ENCODE peak calls at places on chromosomes 11 and 22, in eight cellular contexts. One of them, this sample, is unnamed.

GRCh38 chr11:69297926-69298777 is 4.2 kb downstream of the MYEOV start:
- DNase-seq in body of pancreas: peak
- DNase-seq in HFF-Myc: no peak
- DNase-seq in lower lobe of right lung: peak
- DNase-seq in transverse colon: peak
- DNase-seq in upper lobe of left lung: no peak
- DNase-seq in tibial nerve: peak
- DNase-seq in CD8-positive, alpha-beta T cell: no peak
- DNase-seq in this sample: peak

GRCh38 chr11:83628622-83629347 is 342.6 kb upstream of the CCDC90B start:
- DNase-seq in body of pancreas: no peak
- DNase-seq in HFF-Myc: no peak
- DNase-seq in lower lobe of right lung: no peak
- DNase-seq in transverse colon: no peak
- DNase-seq in upper lobe of left lung: no peak
- DNase-seq in tibial nerve: no peak
- DNase-seq in CD8-positive, alpha-beta T cell: no peak
- DNase-seq in this sample: no peak

GRCh38 chr11:4181780-4182721 is 87.5 kb downstream of the RRM1 start:
- DNase-seq in body of pancreas: peak
- DNase-seq in HFF-Myc: no peak
- DNase-seq in lower lobe of right lung: peak
- DNase-seq in transverse colon: peak
- DNase-seq in upper lobe of left lung: peak
- DNase-seq in tibial nerve: no peak
- DNase-seq in CD8-positive, alpha-beta T cell: no peak
- DNase-seq in this sample: peak

GRCh38 chr11:126355324-126355925 is at the start of gene ST3GAL4:
- DNase-seq in body of pancreas: peak
- DNase-seq in HFF-Myc: no peak
- DNase-seq in lower lobe of right lung: peak
- DNase-seq in transverse colon: peak
- DNase-seq in upper lobe of left lung: peak
- DNase-seq in tibial nerve: peak
- DNase-seq in CD8-positive, alpha-beta T cell: peak
- DNase-seq in this sample: peak

GRCh38 chr22:20316844-20317401 is 2.9 kb downstream of the DGCR6L start:
- DNase-seq in body of pancreas: no peak
- DNase-seq in HFF-Myc: no peak
- DNase-seq in lower lobe of right lung: no peak
- DNase-seq in transverse colon: peak
- DNase-seq in upper lobe of left lung: no peak
- DNase-seq in tibial nerve: no peak
- DNase-seq in CD8-positive, alpha-beta T cell: no peak
- DNase-seq in this sample: no peak

GRCh38 chr11:67563354-67564114 is 20.1 kb upstream of the GSTP1 start:
- DNase-seq in body of pancreas: peak
- DNase-seq in HFF-Myc: peak
- DNase-seq in lower lobe of right lung: no peak
- DNase-seq in transverse colon: peak
- DNase-seq in upper lobe of left lung: no peak
- DNase-seq in tibial nerve: no peak
- DNase-seq in CD8-positive, alpha-beta T cell: no peak
- DNase-seq in this sample: peak

GRCh38 chr22:26239561-26239960 is 70.3 kb downstream of the SEZ6L start:
- DNase-seq in body of pancreas: no peak
- DNase-seq in HFF-Myc: no peak
- DNase-seq in lower lobe of right lung: no peak
- DNase-seq in transverse colon: no peak
- DNase-seq in upper lobe of left lung: no peak
- DNase-seq in tibial nerve: no peak
- DNase-seq in CD8-positive, alpha-beta T cell: no peak
- DNase-seq in this sample: peak

GRCh38 chr11:132242662-132243061 is 872.2 kb downstream of the NTM start:
- DNase-seq in body of pancreas: no peak
- DNase-seq in HFF-Myc: no peak
- DNase-seq in lower lobe of right lung: no peak
- DNase-seq in transverse colon: no peak
- DNase-seq in upper lobe of left lung: no peak
- DNase-seq in tibial nerve: no peak
- DNase-seq in CD8-positive, alpha-beta T cell: no peak
- DNase-seq in this sample: no peak

GRCh38 chr11:26730711-26731460 is 9.0 kb upstream of the SLC5A12 start:
- DNase-seq in body of pancreas: no peak
- DNase-seq in HFF-Myc: no peak
- DNase-seq in lower lobe of right lung: no peak
- DNase-seq in transverse colon: no peak
- DNase-seq in upper lobe of left lung: no peak
- DNase-seq in tibial nerve: no peak
- DNase-seq in CD8-positive, alpha-beta T cell: no peak
- DNase-seq in this sample: no peak

GRCh38 chr11:102197759-102198158 is 87.5 kb downstream of the YAP1 start:
- DNase-seq in body of pancreas: no peak
- DNase-seq in HFF-Myc: no peak
- DNase-seq in lower lobe of right lung: no peak
- DNase-seq in transverse colon: no peak
- DNase-seq in upper lobe of left lung: no peak
- DNase-seq in tibial nerve: no peak
- DNase-seq in CD8-positive, alpha-beta T cell: no peak
- DNase-seq in this sample: no peak

DNA sequence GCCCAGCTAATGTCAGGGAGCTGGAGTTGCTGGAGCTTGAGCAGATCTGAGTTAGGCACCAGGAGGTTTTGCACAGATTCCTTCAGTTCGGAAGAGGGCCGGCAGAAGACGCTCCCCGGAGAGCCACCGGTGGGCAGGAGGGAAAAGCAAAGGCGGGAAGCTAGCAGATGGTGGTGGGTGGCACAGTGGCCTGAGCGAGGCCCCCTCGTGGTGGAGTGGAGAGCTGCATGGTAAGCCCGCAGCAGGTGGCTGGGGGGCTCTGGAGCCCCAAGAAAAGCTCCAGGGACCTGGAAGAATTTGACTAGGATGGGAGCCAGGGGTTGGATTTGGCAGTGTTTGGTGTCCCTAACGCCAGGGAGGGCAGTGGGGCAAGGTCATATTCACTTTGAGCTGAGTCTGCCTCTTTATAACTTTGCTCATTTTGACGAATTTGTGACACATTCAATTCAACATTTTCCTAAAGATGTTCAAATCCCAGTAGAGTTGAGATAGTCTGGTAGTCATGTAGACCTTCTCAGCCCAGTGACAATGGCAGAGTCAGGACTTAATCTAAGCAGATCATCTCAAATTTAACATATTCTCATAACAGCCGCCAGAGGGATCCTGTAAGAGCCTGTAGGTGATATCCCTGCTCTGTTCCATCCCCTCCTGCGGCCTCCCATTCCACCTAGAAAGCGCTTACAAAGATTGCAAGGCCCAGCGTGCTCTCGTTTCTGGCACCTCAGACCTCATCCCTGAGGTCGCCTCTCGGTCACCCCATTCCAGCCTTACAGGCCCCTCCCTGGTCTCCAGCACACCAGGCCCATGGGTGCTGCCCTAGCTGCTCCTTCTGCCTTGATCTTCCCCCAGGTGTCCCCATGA is 57.9 kb downstream of the TRIM29 start:
- DNase-seq in body of pancreas: peak
- DNase-seq in HFF-Myc: no peak
- DNase-seq in lower lobe of right lung: no peak
- DNase-seq in transverse colon: no peak
- DNase-seq in upper lobe of left lung: no peak
- DNase-seq in tibial nerve: no peak
- DNase-seq in CD8-positive, alpha-beta T cell: no peak
- DNase-seq in this sample: no peak
- TF ChIP-seq CTCF in body of pancreas: peak
- TF ChIP-seq CTCF in HFF-Myc: peak
- TF ChIP-seq CTCF in lower lobe of right lung: peak
- TF ChIP-seq CTCF in transverse colon: peak
- TF ChIP-seq CTCF in upper lobe of left lung: no peak
- TF ChIP-seq CTCF in tibial nerve: peak
- TF ChIP-seq CTCF in CD8-positive, alpha-beta T cell: peak
- TF ChIP-seq CTCF in this sample: peak

GRCh38 chr11:107598225-107599139 is 7.5 kb downstream of the ELMOD1 start:
- DNase-seq in body of pancreas: no peak
- DNase-seq in HFF-Myc: no peak
- DNase-seq in lower lobe of right lung: peak
- DNase-seq in transverse colon: no peak
- DNase-seq in upper lobe of left lung: no peak
- DNase-seq in tibial nerve: no peak
- DNase-seq in CD8-positive, alpha-beta T cell: no peak
- DNase-seq in this sample: no peak
- TF ChIP-seq CTCF in body of pancreas: no peak
- TF ChIP-seq CTCF in HFF-Myc: peak
- TF ChIP-seq CTCF in lower lobe of right lung: peak
- TF ChIP-seq CTCF in transverse colon: no peak
- TF ChIP-seq CTCF in upper lobe of left lung: peak
- TF ChIP-seq CTCF in tibial nerve: no peak
- TF ChIP-seq CTCF in CD8-positive, alpha-beta T cell: no peak
- TF ChIP-seq CTCF in this sample: peak

DNA sequence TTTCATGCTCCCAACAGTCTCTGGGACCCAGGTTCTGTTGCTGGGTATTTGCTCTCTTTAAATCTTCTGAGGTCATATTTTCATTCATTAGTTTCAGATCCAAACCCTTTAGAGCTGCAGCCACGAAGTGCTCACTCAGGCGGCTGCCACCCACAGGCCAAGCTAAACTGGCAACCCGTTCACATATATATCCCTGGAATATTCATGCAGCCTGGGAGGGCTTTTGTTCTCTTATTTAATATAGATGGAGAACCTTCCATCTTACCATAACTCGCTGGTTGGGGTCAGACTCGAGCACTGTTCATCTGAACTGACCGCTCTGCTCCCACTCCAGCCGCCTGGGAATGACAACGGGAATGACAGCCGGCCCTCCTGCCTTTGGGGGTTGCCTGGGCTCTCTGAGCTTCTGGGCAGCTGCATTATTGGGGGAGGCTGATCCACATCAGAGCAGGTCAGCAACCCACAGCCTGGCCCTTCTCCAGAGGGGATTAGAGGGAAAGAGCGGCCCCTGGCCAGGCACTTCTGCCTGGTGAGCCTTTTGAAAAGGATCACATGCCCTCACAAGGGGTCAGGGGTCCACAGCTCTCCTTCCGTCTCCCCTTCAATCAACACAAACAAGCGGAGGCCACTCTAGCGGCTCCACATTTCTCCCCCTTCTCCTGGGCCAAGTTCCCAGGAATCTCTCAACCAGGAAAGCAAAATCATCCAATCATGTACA is 11.9 kb downstream of the TMEM184B start:
- DNase-seq in body of pancreas: no peak
- DNase-seq in HFF-Myc: no peak
- DNase-seq in lower lobe of right lung: no peak
- DNase-seq in transverse colon: no peak
- DNase-seq in upper lobe of left lung: no peak
- DNase-seq in tibial nerve: no peak
- DNase-seq in CD8-positive, alpha-beta T cell: no peak
- DNase-seq in this sample: no peak
- TF ChIP-seq CTCF in body of pancreas: no peak
- TF ChIP-seq CTCF in HFF-Myc: no peak
- TF ChIP-seq CTCF in lower lobe of right lung: peak
- TF ChIP-seq CTCF in transverse colon: no peak
- TF ChIP-seq CTCF in upper lobe of left lung: no peak
- TF ChIP-seq CTCF in tibial nerve: no peak
- TF ChIP-seq CTCF in CD8-positive, alpha-beta T cell: no peak
- TF ChIP-seq CTCF in this sample: no peak

DNA sequence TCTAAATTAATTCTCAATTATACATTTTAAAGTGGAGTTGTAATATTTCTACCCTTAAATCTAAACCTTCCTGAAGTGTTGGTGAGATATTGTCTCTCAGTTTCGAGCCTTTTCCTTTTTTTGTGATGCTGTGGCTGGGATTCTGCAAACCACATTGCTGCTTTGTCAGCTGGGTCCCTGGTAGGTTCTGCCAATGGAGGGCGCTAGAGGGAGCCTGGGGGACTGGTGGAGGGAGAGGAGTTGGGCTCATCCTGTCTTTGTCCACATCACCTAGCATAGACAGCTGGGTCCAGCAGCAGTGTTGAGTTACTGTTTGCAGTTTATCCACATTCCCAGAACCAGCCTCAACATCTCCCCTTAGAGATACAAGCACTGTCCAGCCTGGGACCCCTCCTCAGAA is 41.0 kb downstream of the TRAF6 start:
- DNase-seq in body of pancreas: no peak
- DNase-seq in HFF-Myc: no peak
- DNase-seq in lower lobe of right lung: no peak
- DNase-seq in transverse colon: no peak
- DNase-seq in upper lobe of left lung: no peak
- DNase-seq in tibial nerve: no peak
- DNase-seq in CD8-positive, alpha-beta T cell: no peak
- DNase-seq in this sample: no peak
- TF ChIP-seq CTCF in body of pancreas: no peak
- TF ChIP-seq CTCF in HFF-Myc: peak
- TF ChIP-seq CTCF in lower lobe of right lung: peak
- TF ChIP-seq CTCF in transverse colon: no peak
- TF ChIP-seq CTCF in upper lobe of left lung: no peak
- TF ChIP-seq CTCF in tibial nerve: no peak
- TF ChIP-seq CTCF in CD8-positive, alpha-beta T cell: no peak
- TF ChIP-seq CTCF in this sample: no peak

GRCh38 chr11:114799524-114799923 is 121.2 kb downstream of the NXPE2 start:
- DNase-seq in body of pancreas: no peak
- DNase-seq in HFF-Myc: no peak
- DNase-seq in lower lobe of right lung: no peak
- DNase-seq in transverse colon: no peak
- DNase-seq in upper lobe of left lung: no peak
- DNase-seq in tibial nerve: no peak
- DNase-seq in CD8-positive, alpha-beta T cell: no peak
- DNase-seq in this sample: no peak
- TF ChIP-seq CTCF in body of pancreas: no peak
- TF ChIP-seq CTCF in HFF-Myc: no peak
- TF ChIP-seq CTCF in lower lobe of right lung: no peak
- TF ChIP-seq CTCF in transverse colon: no peak
- TF ChIP-seq CTCF in upper lobe of left lung: no peak
- TF ChIP-seq CTCF in tibial nerve: no peak
- TF ChIP-seq CTCF in CD8-positive, alpha-beta T cell: no peak
- TF ChIP-seq CTCF in this sample: no peak

DNA sequence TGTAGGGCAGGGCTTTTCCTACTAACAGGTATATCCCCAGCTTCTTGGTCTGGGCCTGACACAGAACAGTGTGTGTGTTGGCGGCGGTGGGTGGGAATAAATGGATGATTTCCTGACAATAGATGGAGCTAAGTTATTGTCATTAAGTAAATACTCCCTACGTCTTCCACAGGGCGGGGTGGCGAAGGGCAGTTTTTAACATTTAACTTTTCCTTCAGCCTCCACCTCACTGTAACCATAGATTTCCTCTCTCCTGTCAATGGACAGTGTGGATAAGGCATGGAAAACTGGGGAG is 11.6 kb upstream of the SMPD1 start:
- DNase-seq in body of pancreas: no peak
- DNase-seq in HFF-Myc: no peak
- DNase-seq in lower lobe of right lung: no peak
- DNase-seq in transverse colon: no peak
- DNase-seq in upper lobe of left lung: no peak
- DNase-seq in tibial nerve: no peak
- DNase-seq in CD8-positive, alpha-beta T cell: no peak
- DNase-seq in this sample: no peak
- TF ChIP-seq CTCF in body of pancreas: no peak
- TF ChIP-seq CTCF in HFF-Myc: no peak
- TF ChIP-seq CTCF in lower lobe of right lung: no peak
- TF ChIP-seq CTCF in transverse colon: no peak
- TF ChIP-seq CTCF in upper lobe of left lung: no peak
- TF ChIP-seq CTCF in tibial nerve: no peak
- TF ChIP-seq CTCF in CD8-positive, alpha-beta T cell: no peak
- TF ChIP-seq CTCF in this sample: no peak